ENCODE peak calls at places on chromosomes 12 and 14, in four cellular contexts. I, V, S and G are unnamed samples.

GRCh38 chr12:46402451-46402850 is 29.9 kb upstream of the SLC38A2 start:
- DNase-seq in I (peak), V (peak), S (no peak), G (no peak)

GRCh38 chr12:19404232-19404880 is 34.9 kb upstream of the AEBP2 start:
- DNase-seq in I (no peak), V (no peak), S (peak), G (no peak)

GRCh38 chr12:76531056-76531455 is 28.5 kb downstream of the OSBPL8 start:
- DNase-seq in I (no peak), V (no peak), S (no peak), G (no peak)

GRCh38 chr14:90578283-90578985 is 181.6 kb downstream of the CALM1 start:
- DNase-seq in I (no peak), V (no peak), S (no peak), G (peak)

GRCh38 chr12:98578821-98579220 is 14.7 kb upstream of the SLC25A3 start:
- DNase-seq in I (peak), V (peak), S (no peak), G (no peak)

GRCh38 chr12:114952573-114953196 is 268.7 kb upstream of the TBX3 start:
- DNase-seq in I (no peak), V (peak), S (no peak), G (no peak)

GRCh38 chr14:61260939-61261776 is 20.0 kb downstream of the TMEM30B start:
- DNase-seq in I (peak), V (peak), S (no peak), G (no peak)

GRCh38 chr14:81234268-81234667 is 13.5 kb upstream of the GTF2A1 start:
- DNase-seq in I (no peak), V (no peak), S (no peak), G (no peak)

GRCh38 chr12:54370218-54370730 is 6.0 kb upstream of the GPR84 start:
- DNase-seq in I (peak), V (peak), S (no peak), G (peak)

GRCh38 chr14:104276435-104276834 is 138.0 kb downstream of the KIF26A start:
- DNase-seq in I (no peak), V (no peak), S (no peak), G (no peak)

GRCh38 chr14:77014004-77014604 is 14.4 kb downstream of the IRF2BPL start:
- DNase-seq in I (no peak), V (peak), S (no peak), G (peak)

DNA sequence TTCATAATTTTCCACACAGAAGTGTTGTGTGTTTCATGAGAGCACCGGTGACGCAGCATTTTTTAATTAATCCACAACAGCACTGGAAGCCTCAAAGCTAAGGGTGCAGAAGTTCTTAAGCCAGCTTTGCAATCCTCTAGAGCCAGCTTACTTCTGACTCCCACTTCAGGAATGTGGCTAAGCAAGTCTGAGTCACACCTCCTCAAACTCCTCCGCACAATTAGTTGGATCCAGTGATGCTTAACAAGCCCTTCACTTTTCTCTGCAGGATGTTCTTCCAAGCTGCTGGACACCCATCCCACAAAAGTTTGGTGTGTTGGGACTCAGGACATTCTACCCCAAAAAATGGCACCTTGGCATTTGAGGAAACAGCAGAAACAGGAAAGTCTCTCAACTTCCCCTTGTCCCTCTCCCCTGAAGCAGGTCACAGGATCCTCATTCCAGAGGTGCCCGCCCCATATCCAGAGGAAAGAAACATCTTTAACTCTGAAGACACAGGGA is 210.0 kb downstream of the PPM1H start:
- DNase-seq in I (peak), V (peak), S (no peak), G (no peak)
- H3K27ac ChIP-seq in I (peak), V (peak), S (no peak), G (no peak)

GRCh38 chr12:95690861-95691635 is 99.5 kb downstream of the NTN4 start:
- DNase-seq in I (no peak), V (no peak), S (no peak), G (no peak)

GRCh38 chr12:95699579-95699978 is 91.0 kb downstream of the NTN4 start:
- DNase-seq in I (no peak), V (no peak), S (no peak), G (no peak)

GRCh38 chr12:95693689-95694088 is 96.9 kb downstream of the NTN4 start:
- DNase-seq in I (no peak), V (no peak), S (no peak), G (no peak)

GRCh38 chr12:95695741-95696140 is 94.8 kb downstream of the NTN4 start:
- DNase-seq in I (no peak), V (no peak), S (no peak), G (no peak)

GRCh38 chr12:95694148-95694547 is 96.4 kb downstream of the NTN4 start:
- DNase-seq in I (no peak), V (no peak), S (no peak), G (no peak)
- H3K27ac ChIP-seq in I (no peak), V (no peak), S (no peak), G (no peak)

GRCh38 chr12:101698782-101699347 is 1.4 kb downstream of the CHPT1 start:
- DNase-seq in I (no peak), V (peak), S (no peak), G (peak)

GRCh38 chr12:101696477-101697196 is 803 bp upstream of the CHPT1 start:
- DNase-seq in I (no peak), V (no peak), S (no peak), G (no peak)

GRCh38 chr12:101700299-101700820 is 2.9 kb downstream of the CHPT1 start:
- DNase-seq in I (no peak), V (no peak), S (no peak), G (no peak)

GRCh38 chr12:101697197-101697929 is at the start of gene CHPT1:
- DNase-seq in I (peak), V (peak), S (peak), G (peak)

GRCh38 chr12:101697930-101698781 is 716 bp downstream of the CHPT1 start:
- DNase-seq in I (peak), V (peak), S (peak), G (peak)
- H3K27ac ChIP-seq in I (no peak), V (peak), S (peak), G (peak)

DNA sequence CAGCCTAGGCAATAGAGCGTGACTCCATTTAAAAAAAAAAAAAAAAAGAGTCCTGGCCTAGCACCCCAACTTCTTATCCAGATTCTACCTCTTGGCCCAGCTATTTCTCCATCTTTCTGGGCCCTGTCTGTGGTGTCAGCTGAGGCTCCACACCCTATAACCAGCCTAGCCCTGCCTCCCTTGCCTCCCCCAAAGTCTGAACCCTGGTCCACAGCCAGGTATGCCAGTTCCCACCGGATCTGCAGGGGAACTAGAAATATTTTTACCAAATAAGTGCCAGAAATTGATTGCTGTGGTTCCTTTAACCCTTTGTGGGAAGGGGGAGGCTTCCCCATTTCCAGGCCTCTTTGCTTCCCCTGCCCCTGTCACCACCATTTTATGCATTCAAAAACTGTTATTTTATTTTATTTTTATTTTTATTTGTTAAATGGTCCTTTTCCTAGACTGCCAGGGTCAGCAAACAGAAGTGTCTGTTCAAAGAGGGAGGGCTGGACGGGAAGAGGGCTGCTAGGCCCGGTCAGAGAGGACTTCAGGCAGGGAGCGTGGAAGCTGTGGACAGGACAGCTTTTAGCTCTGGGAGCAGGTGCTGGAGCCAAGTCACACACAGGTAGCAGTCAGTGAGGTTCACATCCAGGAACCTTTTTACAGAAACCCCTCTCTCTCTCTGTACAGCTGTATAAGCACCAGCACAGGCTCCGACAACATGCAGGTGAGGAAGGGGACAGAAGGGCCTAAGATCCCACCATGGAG is 23.2 kb downstream of the TTC9 start:
- DNase-seq in I (no peak), V (no peak), S (no peak), G (no peak)
- H3K27ac ChIP-seq in I (no peak), V (no peak), S (no peak), G (no peak)

DNA sequence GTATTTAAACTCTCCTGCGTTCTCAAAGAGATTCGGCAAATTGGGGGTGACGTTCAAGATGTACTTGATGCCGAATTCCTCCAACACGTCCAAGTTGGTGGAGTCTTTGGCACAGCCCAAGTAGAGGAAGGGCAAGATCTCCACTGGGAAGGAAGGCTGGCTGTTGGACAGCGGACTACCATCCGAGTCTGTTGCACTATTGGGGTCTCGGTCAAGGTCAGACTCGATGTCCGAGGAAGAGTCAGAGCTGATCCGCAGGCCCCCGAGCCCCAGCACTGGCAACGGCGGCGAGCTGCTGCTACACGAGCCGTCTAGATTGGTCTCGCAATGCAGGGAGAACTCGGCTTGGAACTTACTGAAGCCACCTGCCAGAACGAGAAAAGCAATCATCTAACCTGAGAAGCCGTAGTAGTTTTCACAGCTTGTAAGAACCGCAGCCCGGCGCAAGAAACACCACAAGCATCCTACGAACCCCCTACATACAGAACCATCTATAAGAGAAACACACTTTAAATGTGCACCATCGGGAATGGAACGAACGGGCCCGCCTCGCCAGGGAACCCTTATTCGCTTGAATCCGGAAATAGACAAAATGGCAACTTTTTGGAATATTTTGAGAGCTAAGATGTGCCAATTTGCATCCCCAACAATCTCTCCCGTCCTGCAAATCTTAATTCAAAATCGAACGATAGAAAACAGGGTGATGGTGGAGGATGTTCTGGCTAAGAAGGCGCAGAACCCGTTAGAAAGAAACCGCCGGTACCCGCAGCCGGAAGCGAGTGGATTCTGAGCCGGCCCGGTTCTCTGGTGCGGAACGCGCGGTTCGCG is 1.4 kb downstream of the DUSP6 start:
- DNase-seq in I (peak), V (no peak), S (no peak), G (no peak)
- H3K27ac ChIP-seq in I (peak), V (peak), S (peak), G (peak)

DNA sequence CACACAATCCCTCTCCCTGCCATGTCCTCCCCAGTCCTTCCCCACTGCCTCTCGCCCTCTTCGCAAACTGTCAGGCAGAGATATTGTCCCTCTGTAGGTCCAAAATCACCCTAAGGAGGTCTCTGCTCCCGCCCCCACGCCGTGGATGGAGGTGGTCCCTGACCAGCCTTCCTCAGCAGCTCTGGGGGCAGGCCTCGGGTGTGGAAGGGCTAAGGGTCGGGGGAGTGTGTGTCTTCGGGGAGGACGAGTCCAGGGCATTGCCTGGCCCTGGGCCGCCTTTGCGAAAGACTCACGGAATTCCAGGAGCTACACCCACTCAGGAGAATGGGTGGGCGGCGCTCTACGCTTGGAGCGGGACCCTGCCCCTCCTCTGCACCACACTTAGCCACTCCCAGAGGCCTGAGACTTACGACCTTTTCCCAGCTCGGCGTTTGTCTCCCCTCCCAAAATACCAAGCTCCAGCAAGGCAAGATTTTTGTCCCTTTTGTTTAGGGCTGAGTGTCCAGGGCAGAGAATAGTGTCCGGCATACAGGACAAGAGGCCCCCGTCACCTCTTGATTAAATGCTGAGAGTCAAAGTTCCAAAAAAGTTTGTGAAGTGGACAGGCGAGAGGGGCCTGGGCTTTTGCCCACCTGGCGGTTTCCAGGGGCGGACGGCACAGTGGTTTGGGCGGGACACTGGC is 881 bp downstream of the PYGL start:
- DNase-seq in I (no peak), V (peak), S (no peak), G (no peak)
- H3K27ac ChIP-seq in I (peak), V (peak), S (no peak), G (peak)

DNA sequence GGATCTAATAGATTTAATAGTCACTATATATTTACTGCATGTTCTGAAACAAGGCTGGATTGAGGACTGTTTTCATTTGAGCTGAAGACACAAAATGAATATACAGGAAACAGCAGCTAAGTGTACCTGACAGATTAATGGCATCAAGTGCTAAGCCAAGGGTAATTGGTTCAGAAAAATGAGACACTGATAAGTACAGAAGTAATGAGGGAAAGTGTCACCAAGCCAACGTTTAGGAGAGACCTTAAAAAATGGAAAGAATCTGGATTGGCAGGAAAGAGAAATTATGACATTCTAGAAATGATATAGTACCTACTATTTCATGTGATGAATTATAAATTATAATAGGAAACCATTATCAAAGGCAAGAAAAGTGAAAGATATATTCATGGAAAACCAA is 20.8 kb upstream of the DUSP16 start:
- DNase-seq in I (no peak), V (no peak), S (no peak), G (no peak)
- H3K27ac ChIP-seq in I (no peak), V (no peak), S (no peak), G (no peak)

DNA sequence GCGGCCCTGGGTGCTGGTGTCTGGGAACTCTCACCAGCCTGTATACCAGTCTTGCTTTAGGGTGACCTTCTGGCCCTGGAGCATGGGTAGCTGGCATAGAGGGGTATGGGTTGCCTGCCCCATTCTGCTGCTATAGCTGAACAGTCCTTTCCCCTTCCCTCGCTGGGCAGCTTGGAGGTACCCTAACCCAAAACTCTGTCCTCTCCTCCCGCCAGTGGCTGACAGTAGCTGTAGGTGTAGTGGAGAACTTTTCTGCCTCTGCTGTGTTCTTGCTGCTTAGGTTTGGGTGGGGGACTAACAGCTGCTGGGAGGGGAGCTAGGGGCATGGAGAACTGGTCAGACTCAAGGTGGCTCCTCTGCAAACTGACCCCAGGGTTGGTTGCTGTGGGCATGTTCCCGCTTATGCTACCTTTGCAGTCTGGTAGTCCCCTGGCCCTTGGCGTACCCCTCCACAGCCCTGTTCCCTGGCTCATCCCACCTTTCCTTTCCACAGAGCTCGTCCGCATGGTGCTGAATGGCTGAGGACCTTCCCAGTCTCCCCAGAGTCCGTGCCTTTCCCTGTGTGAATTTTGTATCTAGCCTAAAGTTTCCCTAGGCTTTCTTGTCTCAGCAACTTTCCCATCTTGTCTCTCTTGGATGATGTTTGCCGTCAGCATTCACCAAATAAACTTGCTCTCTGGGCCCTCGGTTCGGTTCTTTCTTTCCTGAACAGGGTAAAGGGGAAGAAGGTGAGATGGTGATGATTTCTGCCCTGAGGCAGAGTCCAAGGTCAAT is 2.9 kb downstream of the MYL6 start:
- DNase-seq in I (no peak), V (no peak), S (no peak), G (no peak)
- H3K27ac ChIP-seq in I (no peak), V (peak), S (peak), G (peak)

GRCh38 chr12:78683031-78683430 is 181.5 kb upstream of the SYT1 start:
- DNase-seq in I (no peak), V (peak), S (no peak), G (no peak)

GRCh38 chr12:78684419-78684818 is 180.2 kb upstream of the SYT1 start:
- DNase-seq in I (no peak), V (no peak), S (no peak), G (no peak)

GRCh38 chr12:78683626-78684025 is 180.9 kb upstream of the SYT1 start:
- DNase-seq in I (no peak), V (no peak), S (no peak), G (no peak)

GRCh38 chr12:78680596-78680995 is 184.0 kb upstream of the SYT1 start:
- DNase-seq in I (no peak), V (no peak), S (no peak), G (no peak)
- H3K27ac ChIP-seq in I (no peak), V (no peak), S (no peak), G (no peak)

GRCh38 chr14:53851394-53852056 is 105.1 kb downstream of the BMP4 start:
- DNase-seq in I (no peak), V (peak), S (no peak), G (no peak)

GRCh38 chr14:53849549-53849948 is 107.1 kb downstream of the BMP4 start:
- DNase-seq in I (no peak), V (no peak), S (no peak), G (no peak)

GRCh38 chr14:53848851-53849250 is 107.8 kb downstream of the BMP4 start:
- DNase-seq in I (no peak), V (no peak), S (no peak), G (no peak)

GRCh38 chr14:53847881-53848280 is 108.7 kb downstream of the BMP4 start:
- DNase-seq in I (no peak), V (no peak), S (no peak), G (no peak)

DNA sequence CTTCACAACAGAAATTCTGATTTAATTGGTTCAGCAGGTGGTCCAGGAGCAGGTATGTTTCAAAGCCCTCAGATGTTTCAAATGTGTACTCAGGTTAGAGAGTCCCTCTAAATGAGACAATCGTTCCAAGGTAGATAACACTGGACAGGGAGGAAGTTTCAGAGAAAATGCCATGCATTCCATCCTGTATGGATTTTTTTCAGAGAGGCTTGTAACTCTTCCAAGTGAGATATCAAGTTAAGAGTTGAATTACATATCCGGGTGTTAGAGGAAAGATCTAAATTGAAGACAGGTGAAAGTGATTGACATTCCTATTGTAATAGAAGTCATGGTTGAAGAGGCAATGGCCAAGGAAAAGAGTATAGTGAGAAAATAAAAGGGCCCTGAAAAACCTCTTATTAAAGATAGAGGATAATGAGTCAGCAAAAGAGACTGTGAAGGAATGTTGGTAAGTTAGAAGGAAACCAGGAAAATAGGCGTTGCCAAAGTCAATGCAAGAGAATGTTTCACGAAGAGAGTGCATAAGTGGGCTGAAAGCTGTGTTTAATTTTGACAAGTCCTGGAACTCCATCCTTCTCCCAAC is 105.8 kb downstream of the BMP4 start:
- DNase-seq in I (peak), V (peak), S (no peak), G (no peak)
- H3K27ac ChIP-seq in I (no peak), V (no peak), S (no peak), G (no peak)